ENCODE peak calls at places on chromosomes 16 and 17, in four cellular contexts. H, T, G and X are unnamed samples.

GRCh38 chr17:57858838-57859237 is 9.0 kb upstream of the MRPS23 start:
- DNase-seq in H (no peak), T (no peak), G (no peak), X (no peak)

GRCh38 chr17:36722121-36722902 is 120.9 kb downstream of the MRM1 start:
- DNase-seq in H (no peak), T (peak; percentile 54), G (no peak), X (no peak)

GRCh38 chr17:36864230-36864629 is 73.0 kb upstream of the LHX1 start:
- DNase-seq in H (no peak), T (no peak), G (no peak), X (no peak)

GRCh38 chr16:72285728-72286127 is 113.8 kb upstream of the PMFBP1 start:
- DNase-seq in H (no peak), T (no peak), G (no peak), X (no peak)

GRCh38 chr16:79943738-79944137 is 343.2 kb upstream of the MAF start:
- DNase-seq in H (no peak), T (no peak), G (no peak), X (no peak)

GRCh38 chr17:42081516-42082129 is 16.6 kb downstream of the ZNF385C start:
- DNase-seq in H (no peak), T (no peak), G (no peak), X (no peak)

GRCh38 chr17:49223517-49224197 is 6.9 kb downstream of the PHOSPHO1 start:
- DNase-seq in H (no peak), T (peak; percentile 57), G (peak; percentile 58), X (no peak)

GRCh38 chr17:50060951-50061712 is 5.2 kb downstream of the ITGA3 start:
- DNase-seq in H (no peak), T (peak; percentile 76), G (no peak), X (no peak)

GRCh38 chr17:58399974-58400373 is 17.4 kb downstream of the RNF43 start:
- DNase-seq in H (no peak), T (no peak), G (no peak), X (no peak)

GRCh38 chr17:82006468-82007227 is 16.0 kb downstream of the CENPX start:
- DNase-seq in H (no peak), T (no peak), G (no peak), X (no peak)

GRCh38 chr17:8225813-8226535 is 15.6 kb upstream of the AURKB start:
- DNase-seq in H (peak; percentile 68), T (peak; percentile 39), G (peak; percentile 69), X (no peak)

GRCh38 chr16:51872536-51872935 is 674.4 kb downstream of the TOX3 start:
- DNase-seq in H (no peak), T (no peak), G (no peak), X (no peak)

GRCh38 chr16:12182202-12182601 is 205.7 kb downstream of the SNX29 start:
- DNase-seq in H (no peak), T (no peak), G (no peak), X (no peak)

GRCh38 chr17:58514795-58515157 is 338 bp upstream of the MTMR4 start:
- DNase-seq in H (no peak), T (no peak), G (no peak), X (no peak)

GRCh38 chr17:8123695-8124349 is at the start of gene HES7:
- DNase-seq in H (no peak), T (no peak), G (peak; percentile 44), X (no peak)

GRCh38 chr17:38908676-38909181 is 16.7 kb upstream of the LASP1NB start:
- DNase-seq in H (no peak), T (no peak), G (no peak), X (no peak)

GRCh38 chr17:79627766-79628690 is 17.2 kb upstream of the RBFOX3 start:
- DNase-seq in H (no peak), T (peak; percentile 18), G (no peak), X (peak; percentile 91)

GRCh38 chr17:78241277-78242023 is 10.0 kb downstream of the TMEM235 start:
- DNase-seq in H (no peak), T (no peak), G (no peak), X (no peak)

GRCh38 chr16:66521951-66522771 is 27.8 kb downstream of the TK2 start:
- DNase-seq in H (peak; percentile 86), T (peak; percentile 79), G (no peak), X (no peak)

GRCh38 chr17:6796887-6797490 is 21.0 kb downstream of the FBXO39 start:
- DNase-seq in H (no peak), T (no peak), G (no peak), X (peak; percentile 80)

GRCh38 chr17:37274432-37274831 is 101.4 kb upstream of the C17orf78 start:
- DNase-seq in H (no peak), T (no peak), G (no peak), X (no peak)

GRCh38 chr17:75250009-75250471 is 11.4 kb downstream of the GGA3 start:
- DNase-seq in H (peak; percentile 79), T (peak; percentile 40), G (no peak), X (no peak)

GRCh38 chr17:68973098-68973929 is 18.1 kb upstream of the ABCA8 start:
- DNase-seq in H (no peak), T (no peak), G (no peak), X (no peak)

GRCh38 chr16:50448522-50448921 is 79.7 kb upstream of the BRD7 start:
- DNase-seq in H (no peak), T (no peak), G (no peak), X (no peak)

GRCh38 chr16:19106625-19107020 is 7.1 kb upstream of the ITPRIPL2 start:
- DNase-seq in H (no peak), T (no peak), G (no peak), X (no peak)

GRCh38 chr16:79269211-79269863 is 331.2 kb downstream of the MAF start:
- DNase-seq in H (peak; percentile 61), T (no peak), G (no peak), X (no peak)

GRCh38 chr17:57357392-57357784 is 101.1 kb downstream of the MSI2 start:
- DNase-seq in H (no peak), T (peak; percentile 91), G (no peak), X (no peak)

GRCh38 chr17:76517638-76518038 is 16.4 kb upstream of the RHBDF2 start:
- DNase-seq in H (no peak), T (no peak), G (no peak), X (no peak)

GRCh38 chr17:59754547-59754946 is 47.1 kb downstream of the VMP1 start:
- DNase-seq in H (no peak), T (no peak), G (no peak), X (no peak)

GRCh38 chr17:41645371-41646063 is 21.1 kb upstream of the KRT17 start:
- DNase-seq in H (no peak), T (no peak), G (no peak), X (no peak)

GRCh38 chr16:57066625-57067024 is 25.8 kb upstream of the CPNE2 start:
- DNase-seq in H (no peak), T (no peak), G (no peak), X (no peak)

GRCh38 chr16:68436581-68436980 is 11.7 kb downstream of the SMPD3 start:
- DNase-seq in H (no peak), T (no peak), G (no peak), X (no peak)

GRCh38 chr17:78351449-78352006 is 8.3 kb downstream of the SOCS3 start:
- DNase-seq in H (no peak), T (peak; percentile 73), G (peak; percentile 97), X (peak; percentile 99)

GRCh38 chr17:63694229-63694973 is 5.5 kb downstream of the LIMD2 start:
- DNase-seq in H (no peak), T (no peak), G (no peak), X (no peak)

DNA sequence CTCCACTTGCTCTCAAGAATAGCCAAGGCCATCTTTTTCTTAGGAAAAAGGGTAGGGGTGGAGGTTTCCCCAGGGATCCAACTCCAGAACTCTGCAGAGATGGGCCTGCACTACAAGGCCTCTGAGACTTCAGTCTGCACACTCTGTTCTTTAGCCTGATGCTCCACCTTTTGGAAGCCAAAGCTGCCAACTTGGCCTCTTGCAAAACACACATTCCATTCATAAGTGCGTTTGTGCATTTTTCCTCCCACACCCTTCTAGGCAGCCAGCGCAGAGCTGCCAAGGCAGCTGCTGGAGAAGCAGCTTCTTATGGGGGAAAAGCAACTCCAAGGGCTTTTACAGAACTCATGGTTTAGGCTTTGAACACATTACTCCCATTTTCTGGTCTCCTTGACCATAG is 45.3 kb downstream of the REXO5 start:
- DNase-seq in H (no peak), T (peak; percentile 82), G (peak; percentile 82), X (peak; percentile 94)
- TF ChIP-seq EP300 in H (no peak), T (peak; percentile 74), G (peak; percentile 99), X (peak; percentile 65)

GRCh38 chr16:86046026-86046713 is 147.2 kb downstream of the IRF8 start:
- DNase-seq in H (no peak), T (no peak), G (no peak), X (no peak)
- H3K27me3 ChIP-seq in H (peaks cover 8% of the 10 kb centered on the region), T (peaks cover 57% of the 10 kb centered on the region), G (peaks cover 78% of the 10 kb centered on the region), X (no peaks in the 10 kb centered on the region)

GRCh38 chr17:17590883-17591407 is 563 bp downstream of the PEMT start:
- DNase-seq in H (no peak), T (no peak), G (no peak), X (no peak)
- TF ChIP-seq POLR2A in H (peak; percentile 10), T (no peak), G (peak; percentile 24), X (no peak)

GRCh38 chr16:81945665-81946064 is 65.6 kb downstream of the SDR42E1 start:
- DNase-seq in H (no peak), T (no peak), G (no peak), X (no peak)

GRCh38 chr16:81940781-81941560 is 70.3 kb downstream of the SDR42E1 start:
- DNase-seq in H (no peak), T (no peak), G (no peak), X (no peak)

GRCh38 chr16:81951564-81951963 is 59.7 kb downstream of the SDR42E1 start:
- DNase-seq in H (no peak), T (no peak), G (no peak), X (no peak)

GRCh38 chr16:81946206-81946605 is 65.1 kb downstream of the SDR42E1 start:
- DNase-seq in H (no peak), T (no peak), G (no peak), X (peak; percentile 68)
- TF ChIP-seq EP300 in H (no peak), T (no peak), G (no peak), X (no peak)

GRCh38 chr16:30009085-30009862 is 1.6 kb downstream of the DOC2A start:
- DNase-seq in H (no peak), T (no peak), G (no peak), X (no peak)
- H3K27me3 ChIP-seq in H (peaks cover 3% of the 10 kb centered on the region), T (peaks cover 57% of the 10 kb centered on the region), G (peaks cover 41% of the 10 kb centered on the region), X (peaks cover 34% of the 10 kb centered on the region)